ENCODE peak calls at places on chromosomes 2 and 18, in ten cellular contexts. N is heart right ventricle; E is endothelial cell; I is AG10803; L is bronchial epithelial cell; O is Calu3; D is thyroid gland; X is MM.1S; B is CD4-positive, alpha-beta T cell; R is foreskin fibroblast. W is an unnamed sample.

GRCh38 chr2:133194068-133194655 is 374.1 kb downstream of the NCKAP5 start:
- DNase-seq in B (no peak), E (no peak), L (peak; percentile 77), I (peak; percentile 16), N (no peak), R (peak; percentile 23), D (no peak), O (no peak), X (no peak), W (no peak)

GRCh38 chr18:13376298-13376840 is 157.8 kb downstream of the LDLRAD4 start:
- DNase-seq in R (no peak), E (no peak), B (peak; percentile 42), N (no peak), D (no peak), X (no peak), O (no peak), I (no peak), L (no peak), W (no peak)

GRCh38 chr2:45554073-45554742 is 56.9 kb downstream of the SRBD1 start:
- DNase-seq in N (no peak), B (no peak), I (peak; percentile 56), O (no peak), L (no peak), E (no peak), D (no peak), X (no peak), R (peak; percentile 32), W (no peak)

GRCh38 chr2:79887747-79888374 is 375.0 kb downstream of the CTNNA2 start:
- DNase-seq in O (peak; percentile 44), N (peak; percentile 17), I (peak; percentile 59), X (peak; percentile 63), E (peak; percentile 59), D (no peak), B (no peak), L (peak; percentile 58), R (peak; percentile 25), W (peak; percentile 25)

GRCh38 chr2:219057709-219058540 is 2.8 kb downstream of the IHH start:
- DNase-seq in D (peak; percentile 67), L (peak; percentile 31), I (peak; percentile 53), X (peak; percentile 75), N (peak; percentile 63), B (peak; percentile 67), O (peak; percentile 93), E (peak; percentile 85), R (peak; percentile 65), W (no peak)

GRCh38 chr2:215843579-215843978 is 169.8 kb downstream of the MREG start:
- DNase-seq in E (no peak), R (peak; percentile 95), D (no peak), I (peak; percentile 90), X (no peak), B (no peak), O (no peak), N (no peak), L (peak; percentile 98), W (peak; percentile 62)

GRCh38 chr2:64951306-64951953 is 37.8 kb upstream of the SLC1A4 start:
- DNase-seq in I (no peak), O (no peak), L (peak; percentile 28), E (no peak), R (no peak), X (no peak), D (no peak), B (no peak), N (no peak), W (no peak)

GRCh38 chr2:174635015-174635593 is 37.5 kb upstream of the WIPF1 start:
- DNase-seq in O (no peak), L (no peak), E (no peak), X (no peak), B (no peak), D (no peak), N (no peak), I (peak; percentile 23), R (no peak), W (no peak)

GRCh38 chr2:239758325-239758877 is 266.7 kb downstream of the NDUFA10 start:
- DNase-seq in D (no peak), X (no peak), B (no peak), I (no peak), E (no peak), N (no peak), L (peak; percentile 31), R (no peak), O (no peak), W (no peak)

GRCh38 chr2:173982918-173983317 is 17.7 kb upstream of the SP3 start:
- DNase-seq in I (peak; percentile 39), L (peak; percentile 91), N (peak; percentile 44), B (no peak), E (no peak), R (peak; percentile 75), D (peak; percentile 49), X (no peak), O (no peak), W (peak; percentile 69)

GRCh38 chr18:49059028-49059670 is 108.4 kb upstream of the SMAD7 start:
- DNase-seq in B (no peak), D (no peak), O (no peak), R (no peak), E (no peak), I (no peak), L (no peak), X (no peak), N (no peak), W (no peak)
- TF ChIP-seq CTCF in B (no peak), D (no peak), O (no peak), R (peak; percentile 19), E (no peak), I (peak; percentile 37), L (no peak), X (no peak), N (no peak), W (peak; percentile 32)

GRCh38 chr2:205998601-205999000 is 87.4 kb downstream of the INO80D start:
- DNase-seq in L (no peak), O (no peak), E (no peak), I (no peak), X (no peak), B (no peak), N (no peak), R (no peak), D (no peak), W (no peak)

DNA sequence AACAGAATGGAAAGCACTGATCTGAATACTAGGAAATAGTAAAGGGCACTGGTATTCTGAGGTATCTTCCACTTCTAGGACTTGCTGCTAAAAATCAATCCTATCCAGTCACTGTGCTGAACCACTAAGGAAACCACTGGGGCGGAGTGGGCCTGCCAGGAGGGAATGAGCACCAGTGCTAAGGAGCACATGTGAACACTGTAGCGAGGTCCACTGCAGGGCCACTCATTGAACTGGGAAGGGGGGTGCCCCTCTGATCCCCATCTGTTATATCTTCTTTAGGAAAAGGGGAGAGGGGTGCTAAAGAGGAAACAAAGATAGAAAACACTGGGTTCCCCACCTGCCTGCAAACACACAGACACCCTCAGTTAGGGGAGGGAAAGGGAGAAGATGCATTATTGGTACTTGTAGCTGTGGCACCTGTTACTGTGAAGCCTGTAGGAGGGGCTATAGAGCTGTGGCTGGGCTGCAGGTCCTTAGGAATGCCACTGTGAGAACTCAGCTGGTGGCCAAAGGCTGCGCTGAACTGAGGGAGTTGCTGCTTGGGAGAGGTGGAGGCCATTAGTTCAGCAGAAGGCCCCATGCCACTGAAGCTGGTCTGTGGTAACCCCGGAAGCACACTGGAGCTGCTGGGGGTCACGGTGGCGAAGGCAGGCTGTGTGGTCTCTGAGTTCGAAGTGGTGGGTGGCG is 81.8 kb downstream of the INO80D start:
- DNase-seq in I (no peak), O (peak; percentile 38), B (no peak), X (no peak), D (no peak), N (no peak), L (no peak), E (peak; percentile 37), R (no peak), W (peak; percentile 12)
- TF ChIP-seq CTCF in I (peak; percentile 19), O (no peak), B (no peak), X (peak; percentile 38), D (peak; percentile 13), N (no peak), L (peak; percentile 50), E (no peak), R (no peak), W (peak; percentile 45)

GRCh38 chr2:231714639-231715498 is 6.5 kb downstream of the PTMA start:
- DNase-seq in D (peak; percentile 75), L (peak; percentile 37), R (no peak), O (peak; percentile 82), E (peak; percentile 81), N (peak; percentile 77), X (peak; percentile 67), I (no peak), B (peak; percentile 73), W (no peak)

GRCh38 chr2:231716641-231717280 is 8.4 kb downstream of the PTMA start:
- DNase-seq in I (peak; percentile 65), O (no peak), N (no peak), B (no peak), L (no peak), D (no peak), R (peak; percentile 41), E (no peak), X (no peak), W (no peak)

GRCh38 chr2:231713738-231714638 is 5.7 kb downstream of the PTMA start:
- DNase-seq in I (peak; percentile 85), X (peak; percentile 89), N (peak; percentile 88), R (peak; percentile 79), O (peak; percentile 96), D (peak; percentile 92), E (peak; percentile 88), B (peak; percentile 90), L (peak; percentile 76), W (peak; percentile 76)

GRCh38 chr2:231715988-231716616 is 7.8 kb downstream of the PTMA start:
- DNase-seq in I (peak; percentile 23), E (no peak), N (no peak), L (no peak), O (no peak), R (no peak), B (no peak), D (no peak), X (no peak), W (no peak)

DNA sequence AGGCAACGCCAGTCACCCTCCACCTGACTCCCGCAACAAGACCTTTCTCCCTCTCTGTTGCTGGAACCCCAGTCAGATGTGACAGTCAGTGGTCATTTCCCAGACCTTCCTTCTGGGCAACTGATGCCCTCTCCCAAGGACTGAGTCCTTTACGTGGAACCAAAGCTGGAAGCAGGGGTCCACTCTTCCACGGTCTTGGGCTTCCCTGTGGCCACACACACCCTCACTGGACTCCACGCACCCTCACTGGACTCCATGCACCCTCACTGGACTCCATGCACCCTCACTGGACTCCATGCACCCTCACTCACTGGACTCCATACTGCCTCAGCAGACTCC is 7.1 kb downstream of the PTMA start:
- DNase-seq in E (no peak), N (no peak), D (no peak), L (no peak), R (no peak), O (no peak), X (no peak), B (no peak), I (no peak), W (no peak)
- TF ChIP-seq CTCF in E (peak; percentile 32), N (no peak), D (no peak), L (no peak), R (no peak), O (no peak), X (no peak), B (no peak), I (no peak), W (no peak)

DNA sequence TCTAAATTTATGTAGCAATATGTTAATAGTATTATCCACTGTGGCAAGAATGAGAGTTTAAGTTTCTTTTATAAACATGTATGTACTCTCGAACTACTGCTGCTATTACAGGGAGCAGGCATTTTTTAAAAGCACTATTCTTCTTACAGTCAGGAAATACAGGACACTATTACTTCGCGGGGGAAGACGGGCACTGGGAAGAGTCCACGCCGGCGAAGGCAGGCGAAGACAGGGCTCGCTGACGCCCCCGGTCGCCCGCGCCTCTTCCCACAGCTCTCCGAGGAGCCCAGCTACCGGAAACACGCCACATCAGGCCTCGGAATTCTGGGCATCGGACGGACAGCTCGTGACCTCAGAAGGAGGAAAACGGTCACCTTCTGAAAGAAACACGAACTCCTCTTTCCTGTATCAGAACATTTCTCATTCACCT is 90.2 kb downstream of the FAM161A start:
- DNase-seq in D (peak; percentile 77), N (peak; percentile 86), O (peak; percentile 73), I (peak; percentile 80), E (peak; percentile 73), B (no peak), L (peak; percentile 83), X (no peak), R (peak; percentile 80), W (peak; percentile 59)
- TF ChIP-seq CTCF in D (peak; percentile 9), N (no peak), O (no peak), I (peak; percentile 33), E (no peak), B (no peak), L (peak; percentile 28), X (peak; percentile 22), R (peak; percentile 20), W (no peak)

W was measured in HFF-Myc.